ENCODE peak calls at places on chromosomes 6 and 20, in nine cellular contexts. One of them, this sample, is unnamed.

GRCh38 chr6:67544851-67545452 is 1090.1 kb upstream of the ADGRB3 start:
- DNase-seq in neural crest cell: no peak
- DNase-seq in astrocyte of the spinal cord: peak
- DNase-seq in AG04449: no peak
- DNase-seq in cardiac muscle cell: no peak
- DNase-seq in NB4: peak
- DNase-seq in tibial artery: no peak
- DNase-seq in cardiac fibroblast: no peak
- DNase-seq in CD8-positive, alpha-beta T cell: no peak
- DNase-seq in this sample: no peak

GRCh38 chr6:119096683-119097310 is 18.3 kb upstream of the FAM184A start:
- DNase-seq in tibial artery: peak
- DNase-seq in cardiac fibroblast: peak
- DNase-seq in AG04449: no peak
- DNase-seq in cardiac muscle cell: peak
- DNase-seq in neural crest cell: no peak
- DNase-seq in astrocyte of the spinal cord: peak
- DNase-seq in NB4: no peak
- DNase-seq in CD8-positive, alpha-beta T cell: no peak
- DNase-seq in this sample: no peak

GRCh38 chr6:2038096-2038495 is 207.3 kb downstream of the GMDS start:
- DNase-seq in astrocyte of the spinal cord: peak
- DNase-seq in NB4: peak
- DNase-seq in cardiac fibroblast: peak
- DNase-seq in tibial artery: no peak
- DNase-seq in neural crest cell: no peak
- DNase-seq in CD8-positive, alpha-beta T cell: peak
- DNase-seq in cardiac muscle cell: peak
- DNase-seq in AG04449: no peak
- DNase-seq in this sample: no peak

GRCh38 chr6:45438849-45439406 is 61.2 kb upstream of the SUPT3H start:
- DNase-seq in astrocyte of the spinal cord: peak
- DNase-seq in cardiac muscle cell: peak
- DNase-seq in neural crest cell: no peak
- DNase-seq in AG04449: no peak
- DNase-seq in CD8-positive, alpha-beta T cell: no peak
- DNase-seq in cardiac fibroblast: peak
- DNase-seq in NB4: peak
- DNase-seq in tibial artery: no peak
- DNase-seq in this sample: no peak

GRCh38 chr6:3727593-3728108 is 23.9 kb downstream of the PXDC1 start:
- DNase-seq in tibial artery: peak
- DNase-seq in NB4: no peak
- DNase-seq in cardiac muscle cell: no peak
- DNase-seq in CD8-positive, alpha-beta T cell: no peak
- DNase-seq in neural crest cell: no peak
- DNase-seq in cardiac fibroblast: no peak
- DNase-seq in astrocyte of the spinal cord: no peak
- DNase-seq in AG04449: no peak
- DNase-seq in this sample: no peak

GRCh38 chr6:139028658-139029469 is at the start of gene ABRACL:
- DNase-seq in tibial artery: peak
- DNase-seq in cardiac fibroblast: peak
- DNase-seq in cardiac muscle cell: peak
- DNase-seq in neural crest cell: peak
- DNase-seq in CD8-positive, alpha-beta T cell: peak
- DNase-seq in astrocyte of the spinal cord: peak
- DNase-seq in AG04449: no peak
- DNase-seq in NB4: peak
- DNase-seq in this sample: peak

GRCh38 chr20:22106308-22106938 is 401.0 kb downstream of the PAX1 start:
- DNase-seq in cardiac muscle cell: no peak
- DNase-seq in CD8-positive, alpha-beta T cell: no peak
- DNase-seq in neural crest cell: no peak
- DNase-seq in astrocyte of the spinal cord: peak
- DNase-seq in tibial artery: no peak
- DNase-seq in cardiac fibroblast: no peak
- DNase-seq in NB4: peak
- DNase-seq in AG04449: no peak
- DNase-seq in this sample: no peak

GRCh38 chr6:89984926-89985743 is 90.9 kb downstream of the GJA10 start:
- DNase-seq in tibial artery: no peak
- DNase-seq in cardiac fibroblast: peak
- DNase-seq in cardiac muscle cell: peak
- DNase-seq in AG04449: peak
- DNase-seq in neural crest cell: peak
- DNase-seq in CD8-positive, alpha-beta T cell: no peak
- DNase-seq in astrocyte of the spinal cord: peak
- DNase-seq in NB4: peak
- DNase-seq in this sample: peak

GRCh38 chr6:84773431-84774173 is 9.2 kb upstream of the TBX18 start:
- DNase-seq in AG04449: no peak
- DNase-seq in cardiac fibroblast: peak
- DNase-seq in tibial artery: peak
- DNase-seq in neural crest cell: peak
- DNase-seq in cardiac muscle cell: peak
- DNase-seq in astrocyte of the spinal cord: peak
- DNase-seq in CD8-positive, alpha-beta T cell: no peak
- DNase-seq in NB4: no peak
- DNase-seq in this sample: peak

GRCh38 chr6:38498085-38498484 is 141.6 kb downstream of the BTBD9 start:
- DNase-seq in cardiac fibroblast: no peak
- DNase-seq in NB4: no peak
- DNase-seq in astrocyte of the spinal cord: no peak
- DNase-seq in tibial artery: no peak
- DNase-seq in AG04449: no peak
- DNase-seq in neural crest cell: no peak
- DNase-seq in cardiac muscle cell: no peak
- DNase-seq in CD8-positive, alpha-beta T cell: no peak
- DNase-seq in this sample: no peak

GRCh38 chr6:111484655-111484974 is 1.6 kb upstream of the REV3L start:
- DNase-seq in AG04449: no peak
- DNase-seq in NB4: no peak
- DNase-seq in neural crest cell: no peak
- DNase-seq in tibial artery: no peak
- DNase-seq in CD8-positive, alpha-beta T cell: no peak
- DNase-seq in astrocyte of the spinal cord: peak
- DNase-seq in cardiac fibroblast: peak
- DNase-seq in cardiac muscle cell: no peak
- DNase-seq in this sample: no peak

GRCh38 chr6:93040375-93040774 is 379.0 kb downstream of the EPHA7 start:
- DNase-seq in tibial artery: no peak
- DNase-seq in cardiac fibroblast: peak
- DNase-seq in CD8-positive, alpha-beta T cell: no peak
- DNase-seq in AG04449: no peak
- DNase-seq in cardiac muscle cell: peak
- DNase-seq in NB4: peak
- DNase-seq in astrocyte of the spinal cord: peak
- DNase-seq in neural crest cell: no peak
- DNase-seq in this sample: no peak

GRCh38 chr20:49110767-49111694 is 64.9 kb downstream of the CSE1L start:
- DNase-seq in NB4: no peak
- DNase-seq in neural crest cell: no peak
- DNase-seq in AG04449: no peak
- DNase-seq in CD8-positive, alpha-beta T cell: no peak
- DNase-seq in astrocyte of the spinal cord: no peak
- DNase-seq in cardiac muscle cell: no peak
- DNase-seq in tibial artery: no peak
- DNase-seq in cardiac fibroblast: no peak
- DNase-seq in this sample: no peak

GRCh38 chr6:166500246-166500645 is 86.2 kb downstream of the RAMACL start:
- DNase-seq in astrocyte of the spinal cord: no peak
- DNase-seq in cardiac fibroblast: no peak
- DNase-seq in AG04449: no peak
- DNase-seq in NB4: no peak
- DNase-seq in neural crest cell: no peak
- DNase-seq in cardiac muscle cell: no peak
- DNase-seq in tibial artery: no peak
- DNase-seq in CD8-positive, alpha-beta T cell: no peak
- DNase-seq in this sample: no peak

GRCh38 chr6:134835998-134836397 is 113.9 kb downstream of the ALDH8A1 start:
- DNase-seq in CD8-positive, alpha-beta T cell: no peak
- DNase-seq in astrocyte of the spinal cord: no peak
- DNase-seq in AG04449: no peak
- DNase-seq in NB4: no peak
- DNase-seq in cardiac muscle cell: peak
- DNase-seq in tibial artery: no peak
- DNase-seq in neural crest cell: no peak
- DNase-seq in cardiac fibroblast: peak
- DNase-seq in this sample: no peak

GRCh38 chr6:52553719-52554118 is 23.1 kb downstream of the TRAM2 start:
- DNase-seq in CD8-positive, alpha-beta T cell: no peak
- DNase-seq in astrocyte of the spinal cord: no peak
- DNase-seq in NB4: no peak
- DNase-seq in cardiac muscle cell: no peak
- DNase-seq in AG04449: no peak
- DNase-seq in cardiac fibroblast: no peak
- DNase-seq in tibial artery: peak
- DNase-seq in neural crest cell: no peak
- DNase-seq in this sample: no peak

GRCh38 chr20:58438970-58439808 is 50.2 kb downstream of the VAPB start:
- DNase-seq in astrocyte of the spinal cord: no peak
- DNase-seq in cardiac fibroblast: no peak
- DNase-seq in NB4: no peak
- DNase-seq in tibial artery: no peak
- DNase-seq in neural crest cell: no peak
- DNase-seq in cardiac muscle cell: no peak
- DNase-seq in CD8-positive, alpha-beta T cell: no peak
- DNase-seq in AG04449: no peak
- DNase-seq in this sample: no peak

GRCh38 chr6:81697564-81697963 is 54.9 kb downstream of the TENT5A start:
- DNase-seq in AG04449: no peak
- DNase-seq in astrocyte of the spinal cord: peak
- DNase-seq in cardiac fibroblast: peak
- DNase-seq in neural crest cell: no peak
- DNase-seq in tibial artery: no peak
- DNase-seq in cardiac muscle cell: peak
- DNase-seq in CD8-positive, alpha-beta T cell: no peak
- DNase-seq in NB4: no peak
- DNase-seq in this sample: no peak

GRCh38 chr6:139943391-139943790 is 568.9 kb upstream of the CITED2 start:
- DNase-seq in cardiac muscle cell: peak
- DNase-seq in NB4: no peak
- DNase-seq in astrocyte of the spinal cord: peak
- DNase-seq in CD8-positive, alpha-beta T cell: no peak
- DNase-seq in cardiac fibroblast: peak
- DNase-seq in neural crest cell: no peak
- DNase-seq in tibial artery: no peak
- DNase-seq in AG04449: peak
- DNase-seq in this sample: no peak

GRCh38 chr6:139647816-139648215 is 273.4 kb upstream of the CITED2 start:
- DNase-seq in CD8-positive, alpha-beta T cell: no peak
- DNase-seq in astrocyte of the spinal cord: no peak
- DNase-seq in tibial artery: no peak
- DNase-seq in NB4: no peak
- DNase-seq in cardiac fibroblast: no peak
- DNase-seq in cardiac muscle cell: no peak
- DNase-seq in neural crest cell: no peak
- DNase-seq in AG04449: no peak
- DNase-seq in this sample: no peak

GRCh38 chr20:57432874-57433491 is 41.8 kb downstream of the RBM38 start:
- DNase-seq in neural crest cell: no peak
- DNase-seq in cardiac fibroblast: peak
- DNase-seq in AG04449: no peak
- DNase-seq in CD8-positive, alpha-beta T cell: peak
- DNase-seq in astrocyte of the spinal cord: no peak
- DNase-seq in cardiac muscle cell: peak
- DNase-seq in NB4: peak
- DNase-seq in tibial artery: peak
- DNase-seq in this sample: peak
- TF ChIP-seq CTCF in neural crest cell: no peak
- TF ChIP-seq CTCF in cardiac fibroblast: no peak
- TF ChIP-seq CTCF in AG04449: no peak
- TF ChIP-seq CTCF in CD8-positive, alpha-beta T cell: no peak
- TF ChIP-seq CTCF in astrocyte of the spinal cord: no peak
- TF ChIP-seq CTCF in cardiac muscle cell: no peak
- TF ChIP-seq CTCF in NB4: no peak
- TF ChIP-seq CTCF in tibial artery: no peak
- TF ChIP-seq CTCF in this sample: no peak

DNA sequence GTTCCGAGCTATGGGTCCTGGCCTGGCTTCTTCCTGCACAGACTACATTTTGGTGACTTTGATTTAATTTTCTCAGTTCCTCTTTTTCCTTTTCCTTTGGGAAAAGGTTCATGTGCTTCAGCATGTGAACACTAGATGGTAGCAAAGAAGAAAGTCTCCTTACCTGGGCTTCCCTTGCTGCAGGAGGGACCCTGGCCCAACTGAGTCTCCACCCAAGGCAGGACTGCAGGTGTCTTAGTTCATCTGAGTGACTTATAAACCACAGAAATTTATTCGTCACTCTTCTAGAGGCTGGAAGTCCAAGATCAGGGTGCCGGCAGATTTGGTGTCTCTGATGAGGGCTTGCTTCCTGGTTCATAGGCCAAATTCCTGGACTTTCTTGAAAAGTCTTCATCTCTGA is 163.2 kb downstream of the SYCP2 start:
- DNase-seq in NB4: peak
- DNase-seq in CD8-positive, alpha-beta T cell: no peak
- DNase-seq in tibial artery: no peak
- DNase-seq in astrocyte of the spinal cord: no peak
- DNase-seq in neural crest cell: no peak
- DNase-seq in cardiac fibroblast: no peak
- DNase-seq in AG04449: no peak
- DNase-seq in cardiac muscle cell: no peak
- DNase-seq in this sample: no peak
- TF ChIP-seq CTCF in NB4: no peak
- TF ChIP-seq CTCF in CD8-positive, alpha-beta T cell: no peak
- TF ChIP-seq CTCF in tibial artery: no peak
- TF ChIP-seq CTCF in astrocyte of the spinal cord: no peak
- TF ChIP-seq CTCF in neural crest cell: peak
- TF ChIP-seq CTCF in cardiac fibroblast: no peak
- TF ChIP-seq CTCF in AG04449: no peak
- TF ChIP-seq CTCF in cardiac muscle cell: no peak
- TF ChIP-seq CTCF in this sample: no peak

GRCh38 chr20:36481380-36482043 is 59.8 kb upstream of the MYL9 start:
- DNase-seq in AG04449: no peak
- DNase-seq in astrocyte of the spinal cord: no peak
- DNase-seq in cardiac muscle cell: no peak
- DNase-seq in tibial artery: no peak
- DNase-seq in NB4: no peak
- DNase-seq in cardiac fibroblast: no peak
- DNase-seq in CD8-positive, alpha-beta T cell: no peak
- DNase-seq in neural crest cell: no peak
- DNase-seq in this sample: no peak
- TF ChIP-seq CTCF in AG04449: no peak
- TF ChIP-seq CTCF in astrocyte of the spinal cord: no peak
- TF ChIP-seq CTCF in cardiac muscle cell: no peak
- TF ChIP-seq CTCF in tibial artery: no peak
- TF ChIP-seq CTCF in NB4: no peak
- TF ChIP-seq CTCF in cardiac fibroblast: peak
- TF ChIP-seq CTCF in CD8-positive, alpha-beta T cell: no peak
- TF ChIP-seq CTCF in neural crest cell: peak
- TF ChIP-seq CTCF in this sample: peak

DNA sequence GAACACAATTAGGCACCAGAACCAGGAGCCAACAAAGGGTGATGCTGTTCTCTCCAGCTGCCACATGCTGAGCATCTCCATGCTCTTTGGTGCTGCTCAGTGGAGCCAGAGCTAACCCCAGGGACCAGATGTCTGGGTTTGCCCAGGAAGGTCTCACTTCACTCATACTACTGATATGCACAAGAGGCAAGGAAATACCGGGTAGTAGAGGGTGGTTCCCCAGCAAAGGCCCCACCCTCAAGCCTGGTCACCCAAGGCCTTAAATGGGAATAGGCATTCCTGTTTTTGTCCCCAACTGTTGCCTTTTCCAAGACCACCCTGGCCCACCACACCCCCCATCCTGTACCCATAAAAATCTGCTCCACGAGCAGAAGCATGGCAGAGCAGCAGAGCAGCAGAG is 204.5 kb upstream of the TAB2 start:
- DNase-seq in astrocyte of the spinal cord: no peak
- DNase-seq in CD8-positive, alpha-beta T cell: no peak
- DNase-seq in neural crest cell: no peak
- DNase-seq in cardiac muscle cell: no peak
- DNase-seq in AG04449: no peak
- DNase-seq in cardiac fibroblast: no peak
- DNase-seq in tibial artery: no peak
- DNase-seq in NB4: no peak
- DNase-seq in this sample: no peak
- TF ChIP-seq CTCF in astrocyte of the spinal cord: no peak
- TF ChIP-seq CTCF in CD8-positive, alpha-beta T cell: no peak
- TF ChIP-seq CTCF in neural crest cell: no peak
- TF ChIP-seq CTCF in cardiac muscle cell: no peak
- TF ChIP-seq CTCF in AG04449: no peak
- TF ChIP-seq CTCF in cardiac fibroblast: no peak
- TF ChIP-seq CTCF in tibial artery: no peak
- TF ChIP-seq CTCF in NB4: no peak
- TF ChIP-seq CTCF in this sample: no peak

This sample was measured in K562.